ENCODE peak calls at places on chromosome 19, in six cellular contexts. N, U, T, A, H and C are unnamed samples.

GRCh38 chr19:44611812-44612295 is 1.5 kb upstream of the IGSF23 start:
- DNase-seq in T (no peak), A (no peak), U (no peak), H (no peak), N (no peak), C (no peak)

GRCh38 chr19:39940221-39940833 is 5.9 kb upstream of the FCGBP start:
- DNase-seq in H (no peak), U (no peak), A (no peak), N (no peak), T (no peak), C (no peak)

GRCh38 chr19:3534375-3535234 is 4.4 kb upstream of the TEKTIP1 start:
- DNase-seq in N (no peak), T (no peak), H (no peak), U (no peak), A (no peak), C (no peak)

GRCh38 chr19:6213266-6213595 is 66.5 kb downstream of the MLLT1 start:
- DNase-seq in U (no peak), T (no peak), H (no peak), A (no peak), N (no peak), C (no peak)

GRCh38 chr19:41321204-41321599 is 11.2 kb downstream of the CCDC97 start:
- DNase-seq in N (no peak), U (no peak), H (no peak), A (no peak), T (no peak), C (no peak)

GRCh38 chr19:41398603-41399002 is 985 bp downstream of the BCKDHA start:
- DNase-seq in H (no peak), U (no peak), T (no peak), A (no peak), N (no peak), C (no peak)

GRCh38 chr19:55525289-55526101 is 11.4 kb downstream of the SBK2 start:
- DNase-seq in N (no peak), U (no peak), A (no peak), H (no peak), T (no peak), C (no peak)

GRCh38 chr19:32318884-32319520 is 26.4 kb upstream of the ZNF507 start:
- DNase-seq in U (no peak), H (no peak), T (no peak), A (no peak), N (no peak), C (no peak)

GRCh38 chr19:45477713-45478453 is 10.1 kb downstream of the FOSB start:
- DNase-seq in T (no peak), N (no peak), H (no peak), A (no peak), U (no peak), C (no peak)

GRCh38 chr19:7942981-7943443 is 454 bp downstream of the TIMM44 start:
- DNase-seq in U (no peak), A (no peak), H (no peak), T (no peak), N (no peak), C (peak)

GRCh38 chr19:36420961-36421748 is 2.7 kb upstream of the ZFP82 start:
- DNase-seq in A (no peak), N (no peak), H (no peak), T (peak), U (no peak), C (no peak)

GRCh38 chr19:7916137-7916907 is 1.7 kb downstream of the TGFBR3L start:
- DNase-seq in A (no peak), N (no peak), H (no peak), U (no peak), T (no peak), C (peak)

GRCh38 chr19:12596927-12597548 is 13.6 kb downstream of the ZNF490 start:
- DNase-seq in U (no peak), N (no peak), A (no peak), T (no peak), H (no peak), C (no peak)

GRCh38 chr19:40466219-40467006 is at the start of gene SPTBN4:
- DNase-seq in N (peak), A (no peak), T (peak), U (peak), H (no peak), C (no peak)

GRCh38 chr19:41219924-41220567 is 1.0 kb downstream of the AXL start:
- DNase-seq in H (no peak), N (no peak), A (no peak), T (peak), U (no peak), C (no peak)

GRCh38 chr19:39327990-39328705 is 7.5 kb upstream of the LRFN1 start:
- DNase-seq in A (peak), T (peak), U (peak), H (peak), N (peak), C (peak)

GRCh38 chr19:10808937-10809655 is 26.9 kb downstream of the TMED1 start:
- DNase-seq in U (no peak), N (no peak), T (peak), A (no peak), H (no peak), C (no peak)